ENCODE peak calls at places on chromosomes 6 and 20, in four cellular contexts. B is heart left ventricle, J is esophagus squamous epithelium, X is hepatocyte. C is an unnamed sample.

GRCh38 chr20:56503911-56504310 is 20.6 kb upstream of the FAM209A start:
- DNase-seq in B (no peak), J (no peak), X (no peak), C (no peak)

GRCh38 chr6:33073431-33073871 is at the start of gene HLA-DPA1:
- DNase-seq in B (peak), J (no peak), X (no peak), C (no peak)

GRCh38 chr6:46628976-46629375 is 23.6 kb downstream of the CYP39A1 start:
- DNase-seq in B (no peak), J (no peak), X (no peak), C (no peak)

GRCh38 chr6:144477841-144478240 is 192.7 kb downstream of the UTRN start:
- DNase-seq in B (no peak), J (no peak), X (no peak), C (no peak)

GRCh38 chr6:111427341-111428116 is 55.5 kb downstream of the REV3L start:
- DNase-seq in B (no peak), J (no peak), X (no peak), C (peak)

GRCh38 chr6:36888654-36889481 is 3.1 kb downstream of the C6orf89 start:
- DNase-seq in B (no peak), J (no peak), X (no peak), C (no peak)

GRCh38 chr6:109118955-109119354 is 23.6 kb downstream of the CEP57L1 start:
- DNase-seq in B (no peak), J (no peak), X (no peak), C (no peak)

GRCh38 chr6:8064638-8065518 is 689 bp upstream of the BLOC1S5 start:
- DNase-seq in B (no peak), J (no peak), X (peak), C (no peak)

GRCh38 chr6:72739368-72739779 is 117.5 kb downstream of the KCNQ5 start:
- DNase-seq in B (no peak), J (no peak), X (no peak), C (no peak)

GRCh38 chr6:68634503-68635411 is at the start of gene ADGRB3:
- DNase-seq in B (peak), J (no peak), X (peak), C (peak)

GRCh38 chr20:21018576-21018975 is 87.6 kb downstream of the LINC00237 start:
- DNase-seq in B (no peak), J (no peak), X (no peak), C (no peak)

GRCh38 chr6:4809999-4810918 is 34.1 kb downstream of the CDYL start:
- DNase-seq in B (no peak), J (no peak), X (no peak), C (peak)

GRCh38 chr6:83231146-83231545 is 38.0 kb downstream of the RWDD2A start:
- DNase-seq in B (no peak), J (no peak), X (no peak), C (no peak)

GRCh38 chr6:52162940-52163908 is 23.0 kb upstream of the IL17A start:
- DNase-seq in B (no peak), J (no peak), X (peak), C (no peak)

GRCh38 chr6:150865406-150866146 is at the start of gene MTHFD1L:
- DNase-seq in B (peak), J (no peak), X (peak), C (no peak)

GRCh38 chr6:42420741-42421140 is 31.0 kb downstream of the TRERF1 start:
- DNase-seq in B (no peak), J (no peak), X (no peak), C (no peak)

GRCh38 chr6:124873066-124873410 is 89.2 kb upstream of the RNF217 start:
- DNase-seq in B (no peak), J (no peak), X (no peak), C (no peak)

GRCh38 chr6:111474771-111475170 is 8.2 kb downstream of the REV3L start:
- DNase-seq in B (no peak), J (no peak), X (no peak), C (no peak)

GRCh38 chr6:10951675-10952282 is 64.9 kb downstream of the SYCP2L start:
- DNase-seq in B (no peak), J (no peak), X (peak), C (no peak)

GRCh38 chr6:43669050-43669921 is 18.3 kb downstream of the MRPS18A start:
- DNase-seq in B (peak), J (no peak), X (peak), C (no peak)

GRCh38 chr6:127959869-127960268 is 59.0 kb upstream of the THEMIS start:
- DNase-seq in B (no peak), J (no peak), X (no peak), C (no peak)

GRCh38 chr6:131660195-131660594 is 23.1 kb downstream of the ENPP3 start:
- DNase-seq in B (no peak), J (no peak), X (no peak), C (peak)

GRCh38 chr6:124040655-124041054 is 237.0 kb downstream of the NKAIN2 start:
- DNase-seq in B (no peak), J (no peak), X (no peak), C (no peak)

GRCh38 chr20:47126709-47127108 is 229.8 kb downstream of the ZMYND8 start:
- DNase-seq in B (no peak), J (no peak), X (no peak), C (no peak)

GRCh38 chr6:104418125-104418524 is 441.6 kb downstream of the HACE1 start:
- DNase-seq in B (no peak), J (no peak), X (no peak), C (no peak)

GRCh38 chr20:60565093-60565492 is 606.9 kb downstream of the CDH26 start:
- DNase-seq in B (no peak), J (no peak), X (no peak), C (no peak)

GRCh38 chr6:90521955-90522354 is 64.9 kb downstream of the MAP3K7 start:
- DNase-seq in B (no peak), J (no peak), X (no peak), C (no peak)

GRCh38 chr6:90530882-90531281 is 56.0 kb downstream of the MAP3K7 start:
- DNase-seq in B (no peak), J (no peak), X (no peak), C (no peak)

GRCh38 chr6:90523779-90524310 is 63.0 kb downstream of the MAP3K7 start:
- DNase-seq in B (no peak), J (no peak), X (no peak), C (no peak)

DNA sequence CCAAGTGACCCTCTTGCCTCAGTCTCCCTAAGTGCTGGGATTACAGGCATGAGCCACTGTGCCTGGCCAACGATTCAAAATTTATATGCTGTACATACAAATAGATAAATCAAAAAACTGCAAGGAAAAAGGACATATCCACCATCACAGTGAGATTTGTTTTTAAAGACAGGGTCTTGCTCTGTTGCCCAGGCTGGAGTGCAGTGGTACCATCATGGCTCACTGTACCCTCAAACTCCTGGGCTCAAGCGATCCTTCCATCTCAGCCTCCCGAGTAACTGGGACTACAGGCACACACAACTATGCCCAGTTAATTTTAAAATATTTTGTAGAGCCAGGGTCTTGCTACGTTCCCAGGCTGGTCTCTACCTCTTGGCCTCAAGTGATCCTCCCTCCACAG is 61.5 kb downstream of the MAP3K7 start:
- DNase-seq in B (no peak), J (no peak), X (no peak), C (no peak)
- H3K27ac ChIP-seq in B (no peak), J (no peak), X (no peak), C (no peak)

DNA sequence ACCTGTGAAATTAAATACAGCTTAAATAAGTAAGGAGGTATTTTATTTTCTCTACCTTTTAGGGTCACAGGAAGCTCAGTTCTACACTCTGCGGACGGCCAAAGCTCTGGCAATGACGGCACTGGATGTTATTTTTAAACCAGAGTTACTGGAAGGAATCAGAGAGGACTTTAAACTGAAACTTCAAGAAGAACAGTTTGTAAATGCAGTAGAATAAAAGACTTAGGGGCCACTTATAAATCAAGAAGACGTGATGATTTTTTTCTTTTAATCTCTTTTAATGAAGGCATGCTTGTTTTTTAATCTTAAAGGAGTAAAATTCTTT is 16.2 kb downstream of the PM20D2 start:
- DNase-seq in B (peak), J (no peak), X (no peak), C (no peak)
- H3K27ac ChIP-seq in B (peak), J (peak), X (peak), C (no peak)

GRCh38 chr6:96562886-96563285 is at the start of gene FHL5:
- DNase-seq in B (no peak), J (no peak), X (no peak), C (no peak)

GRCh38 chr6:96563853-96564252 is 925 bp downstream of the FHL5 start:
- DNase-seq in B (no peak), J (no peak), X (no peak), C (no peak)
- H3K27ac ChIP-seq in B (peak), J (no peak), X (no peak), C (no peak)

DNA sequence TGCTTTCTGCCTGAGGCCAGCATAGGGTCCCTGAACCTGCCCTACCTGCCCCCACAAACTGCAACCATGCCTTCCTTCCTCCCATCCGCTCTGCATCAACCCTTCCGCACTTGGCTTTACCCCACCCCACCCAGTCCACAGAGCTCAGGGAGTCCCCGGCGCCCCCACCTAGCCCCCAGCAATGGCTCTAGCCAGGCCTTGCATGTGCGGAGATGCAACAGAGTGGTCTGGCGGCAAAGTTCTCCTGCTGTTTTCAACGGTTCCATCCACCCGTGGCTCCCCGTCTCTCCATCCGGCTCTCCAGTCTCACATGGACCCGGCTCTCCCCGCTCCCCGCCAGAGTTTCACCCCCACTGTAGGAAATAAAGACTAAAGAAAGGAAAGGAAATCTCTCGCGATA is 795 bp downstream of the LRFN2 start:
- DNase-seq in B (no peak), J (no peak), X (no peak), C (no peak)
- H3K27ac ChIP-seq in B (no peak), J (no peak), X (no peak), C (no peak)

GRCh38 chr6:106163966-106164877 is 78.1 kb downstream of the PRDM1 start:
- DNase-seq in B (peak), J (no peak), X (peak), C (no peak)

GRCh38 chr6:106161893-106162292 is 75.8 kb downstream of the PRDM1 start:
- DNase-seq in B (no peak), J (no peak), X (no peak), C (no peak)

GRCh38 chr6:106162926-106163325 is 76.8 kb downstream of the PRDM1 start:
- DNase-seq in B (no peak), J (no peak), X (no peak), C (no peak)

GRCh38 chr6:106161475-106161874 is 75.3 kb downstream of the PRDM1 start:
- DNase-seq in B (no peak), J (no peak), X (no peak), C (no peak)

DNA sequence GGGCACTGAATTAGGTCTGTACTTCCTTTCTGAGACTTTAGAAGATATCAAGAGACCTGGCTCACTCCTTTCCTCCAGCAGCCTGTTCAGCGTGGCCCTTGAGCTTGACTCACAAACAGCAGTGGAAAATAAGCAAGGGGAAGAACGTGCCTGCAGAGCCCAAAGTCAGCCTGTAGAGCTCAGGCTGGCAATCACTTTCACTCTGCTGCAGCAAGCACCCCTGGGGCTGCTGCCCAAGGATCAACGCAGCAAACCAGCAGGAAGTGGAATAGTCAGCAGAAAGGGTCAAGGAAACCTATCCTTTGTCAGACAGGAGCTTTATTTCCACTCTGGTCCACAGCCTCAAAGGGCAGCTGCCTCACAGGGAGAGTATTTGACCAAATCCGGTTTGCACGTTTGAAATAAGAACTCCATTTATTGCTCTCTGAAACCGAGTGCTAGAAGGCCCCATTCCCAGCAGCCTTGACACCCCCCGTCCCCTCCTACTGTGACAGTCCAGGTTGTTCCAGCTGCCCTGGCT is 77.4 kb downstream of the PRDM1 start:
- DNase-seq in B (peak), J (no peak), X (peak), C (no peak)
- H3K27ac ChIP-seq in B (no peak), J (peak), X (no peak), C (no peak)

DNA sequence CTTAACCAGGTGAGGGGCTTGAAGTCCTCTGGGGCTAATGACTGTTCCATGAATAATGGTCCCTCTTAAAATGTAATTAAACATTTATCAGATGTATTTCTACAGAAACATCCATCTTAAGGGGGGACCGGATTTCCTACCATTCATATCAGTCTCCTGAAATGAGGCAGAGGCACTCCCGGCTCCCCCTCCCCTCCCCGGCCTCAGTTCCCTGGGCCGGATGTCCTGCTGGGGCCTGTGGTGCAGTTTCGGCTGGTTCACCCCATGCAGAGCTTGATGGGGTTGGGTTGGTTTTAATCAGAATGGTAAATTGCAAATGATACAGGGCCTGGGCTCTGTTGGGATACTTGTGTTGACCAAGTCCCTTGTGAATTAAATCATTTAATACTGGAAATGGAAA is 349.4 kb downstream of the PREX1 start:
- DNase-seq in B (no peak), J (no peak), X (no peak), C (no peak)
- H3K27ac ChIP-seq in B (no peak), J (no peak), X (no peak), C (no peak)

GRCh38 chr6:79421001-79421411 is 116.2 kb downstream of the LCA5 start:
- DNase-seq in B (no peak), J (no peak), X (no peak), C (no peak)
- H3K27ac ChIP-seq in B (no peak), J (no peak), X (peak), C (no peak)

DNA sequence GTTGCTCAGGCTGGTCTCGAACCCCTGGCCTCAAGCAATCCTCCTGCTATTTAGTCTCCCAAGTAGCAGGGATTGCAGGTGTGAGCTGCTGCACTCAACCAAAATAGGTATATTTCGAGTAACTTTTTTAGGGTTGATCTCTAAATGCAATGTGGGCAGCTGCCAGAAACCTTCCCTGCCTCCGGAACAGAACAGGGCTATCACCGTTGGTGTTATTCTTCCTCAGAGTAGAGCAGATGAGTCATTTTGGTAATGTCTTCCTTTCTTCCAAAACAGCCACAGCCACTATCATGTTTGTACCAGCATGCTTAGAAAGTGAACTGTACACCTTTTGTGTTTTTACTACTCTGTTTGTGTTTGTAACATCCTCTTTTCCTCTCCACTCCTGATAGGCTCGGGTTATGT is 44.1 kb downstream of the SNX9 start:
- DNase-seq in B (no peak), J (no peak), X (no peak), C (no peak)
- H3K27ac ChIP-seq in B (no peak), J (no peak), X (no peak), C (no peak)

GRCh38 chr6:22248513-22249308 is 48.1 kb downstream of the PRL start:
- DNase-seq in B (no peak), J (no peak), X (peak), C (no peak)

GRCh38 chr6:22249646-22250045 is 47.2 kb downstream of the PRL start:
- DNase-seq in B (no peak), J (no peak), X (no peak), C (no peak)

GRCh38 chr6:22251331-22251730 is 45.5 kb downstream of the PRL start:
- DNase-seq in B (no peak), J (no peak), X (no peak), C (no peak)

GRCh38 chr6:22247916-22248482 is 48.8 kb downstream of the PRL start:
- DNase-seq in B (no peak), J (no peak), X (no peak), C (no peak)

DNA sequence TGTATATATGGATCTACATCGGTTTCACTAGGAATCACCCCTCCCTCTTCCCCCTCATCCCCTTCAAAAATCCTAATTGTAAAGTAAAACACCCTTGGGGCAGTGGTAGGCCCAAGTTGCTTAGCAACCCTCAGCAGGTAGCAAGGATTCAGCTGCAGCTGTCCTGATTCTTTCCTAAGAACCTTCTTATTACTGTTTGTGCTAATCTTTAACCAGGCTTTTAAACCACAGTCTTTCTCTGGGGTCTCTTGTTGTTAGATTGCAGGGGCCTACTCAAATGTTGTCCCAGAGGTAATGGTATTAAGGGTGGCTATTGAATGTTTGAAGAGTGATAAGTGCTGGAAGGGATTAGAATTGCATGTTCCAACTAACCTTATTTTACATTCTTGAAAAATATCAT is 46.4 kb downstream of the PRL start:
- DNase-seq in B (no peak), J (no peak), X (peak), C (no peak)
- H3K27ac ChIP-seq in B (no peak), J (no peak), X (peak), C (no peak)